ENCODE peak calls at places on chromosomes 16 and 17, in eight cellular contexts. N, Z, E, O, D, B, M and R are unnamed samples.

GRCh38 chr17:32267690-32268205 is 2.1 kb downstream of the RHBDL3 start:
- DNase-seq in M (no peak), E (no peak), B (no peak), Z (peak; percentile 14), D (no peak), N (no peak), O (no peak), R (no peak)

GRCh38 chr17:39596543-39597267 is 11.0 kb downstream of the NEUROD2 start:
- DNase-seq in O (no peak), B (no peak), M (no peak), Z (no peak), N (no peak), E (no peak), D (no peak), R (no peak)

GRCh38 chr16:67173808-67174705 is 3.7 kb downstream of the NOL3 start:
- DNase-seq in N (peak; percentile 92), M (peak; percentile 60), E (no peak), O (peak; percentile 94), Z (peak; percentile 50), B (no peak), D (no peak), R (peak; percentile 93)

GRCh38 chr17:57949649-57950048 is 5.6 kb downstream of the CUEDC1 start:
- DNase-seq in M (no peak), D (no peak), Z (no peak), B (no peak), E (no peak), N (peak; percentile 43), O (no peak), R (peak; percentile 40)

GRCh38 chr16:56743840-56744239 is 13.9 kb downstream of the NUP93 start:
- DNase-seq in E (no peak), N (no peak), Z (no peak), M (peak; percentile 61), B (no peak), D (no peak), O (no peak), R (no peak)

GRCh38 chr16:19517424-19518089 is 4.3 kb downstream of the GDE1 start:
- DNase-seq in N (no peak), B (no peak), O (no peak), Z (no peak), D (no peak), M (peak; percentile 17), E (no peak), R (no peak)

GRCh38 chr16:11497329-11497805 is 89.4 kb downstream of the LITAF start:
- DNase-seq in O (peak; percentile 64), D (peak; percentile 78), E (no peak), N (peak; percentile 80), B (peak; percentile 52), M (peak; percentile 58), Z (no peak), R (peak; percentile 96)

GRCh38 chr16:28984619-28985135 is at the start of gene LAT:
- DNase-seq in M (no peak), E (no peak), D (peak; percentile 78), O (peak; percentile 69), B (no peak), N (peak; percentile 45), Z (peak; percentile 75), R (no peak)

GRCh38 chr17:80279895-80280294 is 19.2 kb downstream of the RNF213 start:
- DNase-seq in M (peak; percentile 82), N (peak; percentile 38), B (no peak), O (no peak), D (no peak), Z (no peak), E (no peak), R (peak; percentile 80)

GRCh38 chr16:77502448-77502847 is 67.6 kb upstream of the ADAMTS18 start:
- DNase-seq in Z (no peak), N (no peak), B (no peak), D (no peak), O (no peak), M (no peak), E (no peak), R (no peak)

GRCh38 chr17:29883497-29883896 is 46.5 kb downstream of the SSH2 start:
- DNase-seq in O (no peak), N (no peak), B (no peak), D (no peak), Z (no peak), M (no peak), E (no peak), R (no peak)

GRCh38 chr17:9239821-9240658 is 218.7 kb downstream of the NTN1 start:
- DNase-seq in N (peak; percentile 84), E (no peak), O (no peak), M (peak; percentile 35), Z (peak; percentile 62), D (no peak), B (peak; percentile 93), R (peak; percentile 86)

GRCh38 chr16:89655062-89655643 is 2.4 kb downstream of the CHMP1A start:
- DNase-seq in D (no peak), O (no peak), E (no peak), B (no peak), Z (no peak), M (no peak), N (no peak), R (no peak)

GRCh38 chr16:47622666-47623176 is 161.6 kb downstream of the PHKB start:
- DNase-seq in Z (no peak), B (no peak), E (no peak), O (no peak), N (no peak), M (no peak), D (no peak), R (no peak)

GRCh38 chr17:73261952-73262675 is 434 bp upstream of the CPSF4L start:
- DNase-seq in B (no peak), M (no peak), O (no peak), E (no peak), D (no peak), Z (no peak), N (peak; percentile 84), R (no peak)

GRCh38 chr16:50335198-50335958 is 33.4 kb downstream of the BRD7 start:
- DNase-seq in D (no peak), O (peak; percentile 66), N (no peak), B (no peak), Z (peak; percentile 30), E (no peak), M (peak; percentile 31), R (no peak)

GRCh38 chr17:82611140-82612058 is 36.8 kb downstream of the WDR45B start:
- DNase-seq in Z (no peak), N (no peak), M (no peak), E (no peak), B (no peak), D (no peak), O (no peak), R (no peak)

GRCh38 chr17:74759243-74759801 is 10.9 kb downstream of the NHERF1 start:
- DNase-seq in B (no peak), M (no peak), N (peak; percentile 51), E (no peak), Z (no peak), D (peak; percentile 90), O (peak; percentile 90), R (no peak)

GRCh38 chr17:83189013-83189672 is 109.7 kb downstream of the METRNL start:
- DNase-seq in N (peak; percentile 2), B (no peak), M (no peak), O (no peak), Z (no peak), E (no peak), D (no peak), R (no peak)

GRCh38 chr16:1288813-1289479 is 20.5 kb upstream of the UBE2I start:
- DNase-seq in O (no peak), D (no peak), N (no peak), E (no peak), Z (no peak), B (no peak), M (no peak), R (no peak)

GRCh38 chr16:84699712-84700517 is at the start of gene USP10:
- DNase-seq in D (peak; percentile 55), Z (peak; percentile 77), N (peak; percentile 83), E (peak; percentile 47), O (peak; percentile 66), B (peak; percentile 98), M (peak; percentile 45), R (peak; percentile 79)

GRCh38 chr17:8189041-8189710 is 804 bp downstream of the BORCS6 start:
- DNase-seq in Z (no peak), O (no peak), D (no peak), B (no peak), M (peak; percentile 5), N (peak; percentile 71), E (no peak), R (peak; percentile 48)

GRCh38 chr16:25177831-25178688 is 38.7 kb upstream of the AQP8 start:
- DNase-seq in E (no peak), B (no peak), O (no peak), D (no peak), N (peak; percentile 62), Z (no peak), M (no peak), R (no peak)

GRCh38 chr16:53132406-53132805 is 77.6 kb downstream of the CHD9 start:
- DNase-seq in E (no peak), D (no peak), Z (no peak), B (no peak), O (no peak), N (no peak), M (no peak), R (no peak)

GRCh38 chr17:75549246-75550138 is 24.0 kb downstream of the LLGL2 start:
- DNase-seq in M (no peak), N (peak; percentile 85), B (peak; percentile 58), E (no peak), Z (no peak), D (no peak), O (no peak), R (no peak)

GRCh38 chr16:50359626-50360025 is 9.2 kb downstream of the BRD7 start:
- DNase-seq in D (no peak), O (no peak), N (no peak), E (no peak), M (no peak), B (no peak), Z (no peak), R (no peak)

GRCh38 chr16:21100447-21100846 is 50.2 kb downstream of the DNAH3 start:
- DNase-seq in O (no peak), N (no peak), Z (no peak), E (no peak), D (no peak), M (peak; percentile 82), B (no peak), R (no peak)

GRCh38 chr16:17331071-17331521 is 139.7 kb downstream of the XYLT1 start:
- DNase-seq in B (no peak), E (no peak), O (no peak), M (no peak), D (no peak), N (no peak), Z (no peak), R (peak; percentile 80)

GRCh38 chr17:44997733-44998520 is 29.8 kb upstream of the C1QL1 start:
- DNase-seq in B (no peak), E (no peak), Z (no peak), D (no peak), N (no peak), M (no peak), O (no peak), R (no peak)

GRCh38 chr17:5431929-5432556 is 6.9 kb downstream of the C1QBP start:
- DNase-seq in E (no peak), M (no peak), D (no peak), O (no peak), N (no peak), Z (no peak), B (no peak), R (no peak)

GRCh38 chr16:30997000-30997886 is 12.2 kb downstream of the HSD3B7 start:
- DNase-seq in E (no peak), M (peak; percentile 64), D (no peak), O (peak; percentile 52), B (peak; percentile 99), Z (peak; percentile 80), N (peak; percentile 89), R (peak; percentile 92)

GRCh38 chr16:69187891-69188451 is 1.0 kb downstream of the SNTB2 start:
- DNase-seq in Z (peak; percentile 7), E (no peak), O (peak; percentile 60), B (peak; percentile 32), N (peak; percentile 58), D (no peak), M (peak; percentile 24), R (no peak)

GRCh38 chr17:28646039-28646754 is 1.2 kb upstream of the BLTP2 start:
- DNase-seq in E (no peak), B (no peak), D (no peak), Z (no peak), O (no peak), N (peak; percentile 30), M (no peak), R (no peak)

GRCh38 chr17:47177261-47177660 is 11.8 kb downstream of the CDC27 start:
- DNase-seq in N (no peak), E (no peak), O (no peak), D (no peak), M (no peak), Z (no peak), B (no peak), R (no peak)